ENCODE peak calls at places on chromosomes 6 and 20, in eight cellular contexts. One of them, this sample, is unnamed.

GRCh38 chr6:81977488-81977887 is 225.0 kb upstream of the TENT5A start:
- DNase-seq in SHP77: no peak
- DNase-seq in esophagus squamous epithelium: no peak
- DNase-seq in left colon: no peak
- DNase-seq in endothelial cell: no peak
- DNase-seq in left lobe of liver: no peak
- DNase-seq in caudate nucleus: no peak
- DNase-seq in IMR-90: peak; percentile 59
- DNase-seq in this sample: no peak

GRCh38 chr20:39698706-39699211 is 736.6 kb downstream of the DHX35 start:
- DNase-seq in SHP77: no peak
- DNase-seq in esophagus squamous epithelium: no peak
- DNase-seq in left colon: no peak
- DNase-seq in endothelial cell: no peak
- DNase-seq in left lobe of liver: no peak
- DNase-seq in caudate nucleus: no peak
- DNase-seq in IMR-90: no peak
- DNase-seq in this sample: no peak

GRCh38 chr6:155327326-155328073 is 13.2 kb upstream of the TFB1M start:
- DNase-seq in SHP77: peak; percentile 33
- DNase-seq in esophagus squamous epithelium: no peak
- DNase-seq in left colon: peak; percentile 66
- DNase-seq in endothelial cell: peak; percentile 66
- DNase-seq in left lobe of liver: no peak
- DNase-seq in caudate nucleus: peak; percentile 12
- DNase-seq in IMR-90: peak; percentile 78
- DNase-seq in this sample: no peak

GRCh38 chr6:154786144-154786868 is 53.1 kb downstream of the SCAF8 start:
- DNase-seq in SHP77: no peak
- DNase-seq in esophagus squamous epithelium: no peak
- DNase-seq in left colon: no peak
- DNase-seq in endothelial cell: no peak
- DNase-seq in left lobe of liver: no peak
- DNase-seq in caudate nucleus: no peak
- DNase-seq in IMR-90: no peak
- DNase-seq in this sample: no peak

GRCh38 chr6:16697437-16698162 is 63.7 kb downstream of the ATXN1 start:
- DNase-seq in SHP77: no peak
- DNase-seq in esophagus squamous epithelium: no peak
- DNase-seq in left colon: no peak
- DNase-seq in endothelial cell: no peak
- DNase-seq in left lobe of liver: no peak
- DNase-seq in caudate nucleus: no peak
- DNase-seq in IMR-90: no peak
- DNase-seq in this sample: no peak

GRCh38 chr20:46010491-46011405 is 2.0 kb downstream of the MMP9 start:
- DNase-seq in SHP77: no peak
- DNase-seq in esophagus squamous epithelium: no peak
- DNase-seq in left colon: no peak
- DNase-seq in endothelial cell: no peak
- DNase-seq in left lobe of liver: no peak
- DNase-seq in caudate nucleus: no peak
- DNase-seq in IMR-90: peak; percentile 7
- DNase-seq in this sample: no peak

GRCh38 chr6:16396497-16397319 is 158.3 kb downstream of the GMPR start:
- DNase-seq in SHP77: no peak
- DNase-seq in esophagus squamous epithelium: no peak
- DNase-seq in left colon: no peak
- DNase-seq in endothelial cell: no peak
- DNase-seq in left lobe of liver: no peak
- DNase-seq in caudate nucleus: no peak
- DNase-seq in IMR-90: peak; percentile 35
- DNase-seq in this sample: no peak

GRCh38 chr20:8082025-8082424 is 50.0 kb upstream of the PLCB1 start:
- DNase-seq in SHP77: peak; percentile 6
- DNase-seq in esophagus squamous epithelium: no peak
- DNase-seq in left colon: no peak
- DNase-seq in endothelial cell: no peak
- DNase-seq in left lobe of liver: no peak
- DNase-seq in caudate nucleus: no peak
- DNase-seq in IMR-90: no peak
- DNase-seq in this sample: no peak

GRCh38 chr20:6595704-6596103 is 171.8 kb upstream of the BMP2 start:
- DNase-seq in SHP77: no peak
- DNase-seq in esophagus squamous epithelium: no peak
- DNase-seq in left colon: no peak
- DNase-seq in endothelial cell: no peak
- DNase-seq in left lobe of liver: no peak
- DNase-seq in caudate nucleus: no peak
- DNase-seq in IMR-90: peak; percentile 57
- DNase-seq in this sample: no peak

GRCh38 chr20:62651285-62652021 is 9.2 kb downstream of the SLCO4A1 start:
- DNase-seq in SHP77: peak; percentile 95
- DNase-seq in esophagus squamous epithelium: peak; percentile 36
- DNase-seq in left colon: peak; percentile 87
- DNase-seq in endothelial cell: no peak
- DNase-seq in left lobe of liver: peak; percentile 65
- DNase-seq in caudate nucleus: no peak
- DNase-seq in IMR-90: peak; percentile 49
- DNase-seq in this sample: no peak

GRCh38 chr6:3386374-3386857 is 70.4 kb downstream of the SLC22A23 start:
- DNase-seq in SHP77: no peak
- DNase-seq in esophagus squamous epithelium: no peak
- DNase-seq in left colon: no peak
- DNase-seq in endothelial cell: no peak
- DNase-seq in left lobe of liver: no peak
- DNase-seq in caudate nucleus: peak; percentile 80
- DNase-seq in IMR-90: no peak
- DNase-seq in this sample: no peak

GRCh38 chr6:56050530-56050929 is 175.1 kb upstream of the BMP5 start:
- DNase-seq in SHP77: no peak
- DNase-seq in esophagus squamous epithelium: no peak
- DNase-seq in left colon: no peak
- DNase-seq in endothelial cell: no peak
- DNase-seq in left lobe of liver: no peak
- DNase-seq in caudate nucleus: no peak
- DNase-seq in IMR-90: no peak
- DNase-seq in this sample: no peak

GRCh38 chr6:132132420-132132819 is 181.2 kb upstream of the CCN2 start:
- DNase-seq in SHP77: no peak
- DNase-seq in esophagus squamous epithelium: no peak
- DNase-seq in left colon: no peak
- DNase-seq in endothelial cell: no peak
- DNase-seq in left lobe of liver: no peak
- DNase-seq in caudate nucleus: no peak
- DNase-seq in IMR-90: peak; percentile 58
- DNase-seq in this sample: no peak

GRCh38 chr6:139882234-139882633 is 507.8 kb upstream of the CITED2 start:
- DNase-seq in SHP77: peak; percentile 20
- DNase-seq in esophagus squamous epithelium: no peak
- DNase-seq in left colon: no peak
- DNase-seq in endothelial cell: no peak
- DNase-seq in left lobe of liver: no peak
- DNase-seq in caudate nucleus: no peak
- DNase-seq in IMR-90: peak; percentile 78
- DNase-seq in this sample: no peak

GRCh38 chr20:62739581-62740285 is 31.1 kb downstream of the NTSR1 start:
- DNase-seq in SHP77: no peak
- DNase-seq in esophagus squamous epithelium: no peak
- DNase-seq in left colon: peak; percentile 66
- DNase-seq in endothelial cell: no peak
- DNase-seq in left lobe of liver: no peak
- DNase-seq in caudate nucleus: no peak
- DNase-seq in IMR-90: no peak
- DNase-seq in this sample: no peak

GRCh38 chr6:43175676-43176422 is 4.8 kb downstream of the SRF start:
- DNase-seq in SHP77: no peak
- DNase-seq in esophagus squamous epithelium: no peak
- DNase-seq in left colon: no peak
- DNase-seq in endothelial cell: no peak
- DNase-seq in left lobe of liver: no peak
- DNase-seq in caudate nucleus: no peak
- DNase-seq in IMR-90: no peak
- DNase-seq in this sample: no peak

GRCh38 chr6:28078050-28078449 is 2.3 kb upstream of the ZNF165 start:
- DNase-seq in SHP77: no peak
- DNase-seq in esophagus squamous epithelium: no peak
- DNase-seq in left colon: no peak
- DNase-seq in endothelial cell: no peak
- DNase-seq in left lobe of liver: no peak
- DNase-seq in caudate nucleus: no peak
- DNase-seq in IMR-90: no peak
- DNase-seq in this sample: no peak

GRCh38 chr6:141103246-141103645 is 1029.5 kb upstream of the GJE1 start:
- DNase-seq in SHP77: no peak
- DNase-seq in esophagus squamous epithelium: no peak
- DNase-seq in left colon: no peak
- DNase-seq in endothelial cell: no peak
- DNase-seq in left lobe of liver: no peak
- DNase-seq in caudate nucleus: no peak
- DNase-seq in IMR-90: peak; percentile 59
- DNase-seq in this sample: peak; percentile 11

GRCh38 chr20:13554706-13555105 is 84.0 kb downstream of the TASP1 start:
- DNase-seq in SHP77: no peak
- DNase-seq in esophagus squamous epithelium: no peak
- DNase-seq in left colon: no peak
- DNase-seq in endothelial cell: no peak
- DNase-seq in left lobe of liver: no peak
- DNase-seq in caudate nucleus: no peak
- DNase-seq in IMR-90: peak; percentile 44
- DNase-seq in this sample: no peak

GRCh38 chr20:6819599-6819998 is 52.1 kb downstream of the BMP2 start:
- DNase-seq in SHP77: no peak
- DNase-seq in esophagus squamous epithelium: no peak
- DNase-seq in left colon: peak; percentile 15
- DNase-seq in endothelial cell: no peak
- DNase-seq in left lobe of liver: no peak
- DNase-seq in caudate nucleus: no peak
- DNase-seq in IMR-90: no peak
- DNase-seq in this sample: no peak